ENCODE peak calls at places on chromosomes 16 and 17, in seven cellular contexts. One of them, this sample, is unnamed.

GRCh38 chr16:21156767-21157467 is 1.6 kb upstream of the LDAF1 start:
- DNase-seq in lower leg skin: no peak
- DNase-seq in HFF-Myc: peak
- DNase-seq in SHP77: peak
- DNase-seq in amniotic stem cell: peak
- DNase-seq in CD8-positive, alpha-beta memory T cell: no peak
- DNase-seq in SW 1271: peak
- DNase-seq in this sample: no peak

GRCh38 chr17:41392278-41392677 is 5.1 kb downstream of the KRT31 start:
- DNase-seq in lower leg skin: no peak
- DNase-seq in HFF-Myc: no peak
- DNase-seq in SHP77: no peak
- DNase-seq in amniotic stem cell: no peak
- DNase-seq in CD8-positive, alpha-beta memory T cell: no peak
- DNase-seq in SW 1271: no peak
- DNase-seq in this sample: no peak

GRCh38 chr17:76869878-76870714 is 1.9 kb downstream of the MGAT5B start:
- DNase-seq in lower leg skin: no peak
- DNase-seq in HFF-Myc: no peak
- DNase-seq in SHP77: no peak
- DNase-seq in amniotic stem cell: no peak
- DNase-seq in CD8-positive, alpha-beta memory T cell: no peak
- DNase-seq in SW 1271: no peak
- DNase-seq in this sample: no peak

GRCh38 chr17:78291944-78292910 is 60.8 kb downstream of the TMEM235 start:
- DNase-seq in lower leg skin: no peak
- DNase-seq in HFF-Myc: no peak
- DNase-seq in SHP77: no peak
- DNase-seq in amniotic stem cell: no peak
- DNase-seq in CD8-positive, alpha-beta memory T cell: no peak
- DNase-seq in SW 1271: no peak
- DNase-seq in this sample: no peak

GRCh38 chr16:52271088-52271487 is 275.9 kb downstream of the TOX3 start:
- DNase-seq in lower leg skin: no peak
- DNase-seq in HFF-Myc: no peak
- DNase-seq in SHP77: no peak
- DNase-seq in amniotic stem cell: no peak
- DNase-seq in CD8-positive, alpha-beta memory T cell: no peak
- DNase-seq in SW 1271: no peak
- DNase-seq in this sample: no peak

GRCh38 chr16:85029413-85029794 is 1.8 kb downstream of the KIAA0513 start:
- DNase-seq in lower leg skin: no peak
- DNase-seq in HFF-Myc: no peak
- DNase-seq in SHP77: no peak
- DNase-seq in amniotic stem cell: peak
- DNase-seq in CD8-positive, alpha-beta memory T cell: peak
- DNase-seq in SW 1271: no peak
- DNase-seq in this sample: peak

GRCh38 chr16:7983671-7984070 is 606.6 kb downstream of the TMEM114 start:
- DNase-seq in lower leg skin: no peak
- DNase-seq in HFF-Myc: no peak
- DNase-seq in SHP77: no peak
- DNase-seq in amniotic stem cell: no peak
- DNase-seq in CD8-positive, alpha-beta memory T cell: no peak
- DNase-seq in SW 1271: no peak
- DNase-seq in this sample: no peak

GRCh38 chr17:72561266-72561665 is 440.4 kb downstream of the SOX9 start:
- DNase-seq in lower leg skin: no peak
- DNase-seq in HFF-Myc: no peak
- DNase-seq in SHP77: no peak
- DNase-seq in amniotic stem cell: no peak
- DNase-seq in CD8-positive, alpha-beta memory T cell: no peak
- DNase-seq in SW 1271: no peak
- DNase-seq in this sample: no peak

GRCh38 chr16:10868562-10869469 is 8.2 kb upstream of the CIITA start:
- DNase-seq in lower leg skin: no peak
- DNase-seq in HFF-Myc: no peak
- DNase-seq in SHP77: peak
- DNase-seq in amniotic stem cell: no peak
- DNase-seq in CD8-positive, alpha-beta memory T cell: no peak
- DNase-seq in SW 1271: no peak
- DNase-seq in this sample: no peak

GRCh38 chr16:4744758-4745569 is 10.6 kb downstream of the DNAAF8 start:
- DNase-seq in lower leg skin: no peak
- DNase-seq in HFF-Myc: no peak
- DNase-seq in SHP77: no peak
- DNase-seq in amniotic stem cell: no peak
- DNase-seq in CD8-positive, alpha-beta memory T cell: no peak
- DNase-seq in SW 1271: no peak
- DNase-seq in this sample: no peak

GRCh38 chr16:1913327-1914083 is 4.7 kb downstream of the HS3ST6 start:
- DNase-seq in lower leg skin: no peak
- DNase-seq in HFF-Myc: no peak
- DNase-seq in SHP77: peak
- DNase-seq in amniotic stem cell: no peak
- DNase-seq in CD8-positive, alpha-beta memory T cell: no peak
- DNase-seq in SW 1271: no peak
- DNase-seq in this sample: no peak

GRCh38 chr17:45852535-45853297 is 8.0 kb downstream of the SPPL2C start:
- DNase-seq in lower leg skin: no peak
- DNase-seq in HFF-Myc: peak
- DNase-seq in SHP77: peak
- DNase-seq in amniotic stem cell: peak
- DNase-seq in CD8-positive, alpha-beta memory T cell: peak
- DNase-seq in SW 1271: no peak
- DNase-seq in this sample: peak

GRCh38 chr16:78689031-78689430 is 589.6 kb downstream of the WWOX start:
- DNase-seq in lower leg skin: no peak
- DNase-seq in HFF-Myc: no peak
- DNase-seq in SHP77: peak
- DNase-seq in amniotic stem cell: no peak
- DNase-seq in CD8-positive, alpha-beta memory T cell: no peak
- DNase-seq in SW 1271: no peak
- DNase-seq in this sample: no peak

GRCh38 chr16:2785101-2785991 is 2.0 kb downstream of the PRSS33 start:
- DNase-seq in lower leg skin: no peak
- DNase-seq in HFF-Myc: no peak
- DNase-seq in SHP77: no peak
- DNase-seq in amniotic stem cell: no peak
- DNase-seq in CD8-positive, alpha-beta memory T cell: peak
- DNase-seq in SW 1271: no peak
- DNase-seq in this sample: peak

GRCh38 chr17:73387746-73388577 is 76.2 kb upstream of the CDC42EP4 start:
- DNase-seq in lower leg skin: no peak
- DNase-seq in HFF-Myc: no peak
- DNase-seq in SHP77: no peak
- DNase-seq in amniotic stem cell: no peak
- DNase-seq in CD8-positive, alpha-beta memory T cell: no peak
- DNase-seq in SW 1271: no peak
- DNase-seq in this sample: no peak

GRCh38 chr17:8055851-8056231 is 17.0 kb downstream of the ALOX15B start:
- DNase-seq in lower leg skin: no peak
- DNase-seq in HFF-Myc: no peak
- DNase-seq in SHP77: no peak
- DNase-seq in amniotic stem cell: no peak
- DNase-seq in CD8-positive, alpha-beta memory T cell: no peak
- DNase-seq in SW 1271: no peak
- DNase-seq in this sample: no peak

This sample was measured in activated effector memory CD4-positive, alpha-beta T cell treated with Interleukin-2 at 50 U/mL for 16 hours.